ENCODE peak calls at places on chromosomes 7 and 10, in seven cellular contexts. H is trophoblast cell, J is mammary epithelial cell, Z is HCT116, V is H9, Y is fibroblast of lung, B is IMR-90. I is an unnamed sample.

GRCh38 chr10:91171485-91171884 is 49.0 kb upstream of the PCGF5 start:
- DNase-seq in H (no peak), J (no peak), Z (no peak), V (no peak), Y (no peak), B (no peak), I (no peak)

GRCh38 chr7:147990837-147991236 is 599.7 kb upstream of the C7orf33 start:
- DNase-seq in H (no peak), J (no peak), Z (no peak), V (no peak), Y (no peak), B (no peak), I (no peak)

GRCh38 chr10:112899396-112900065 is 50.5 kb upstream of the TCF7L2 start:
- DNase-seq in H (no peak), J (no peak), Z (no peak), V (no peak), Y (no peak), B (no peak), I (no peak)

GRCh38 chr7:47611045-47611511 is 29.2 kb upstream of the TNS3 start:
- DNase-seq in H (no peak), J (no peak), Z (no peak), V (no peak), Y (no peak), B (no peak), I (no peak)

GRCh38 chr7:19401461-19401860 is 256.2 kb upstream of the FERD3L start:
- DNase-seq in H (no peak), J (no peak), Z (no peak), V (no peak), Y (peak; percentile 32), B (peak; percentile 62), I (no peak)

GRCh38 chr7:29806793-29807178 is 478 bp downstream of the WIPF3 start:
- DNase-seq in H (no peak), J (no peak), Z (no peak), V (peak; percentile 42), Y (no peak), B (no peak), I (no peak)

GRCh38 chr10:127275272-127275671 is 78.9 kb upstream of the INSYN2A start:
- DNase-seq in H (no peak), J (no peak), Z (no peak), V (no peak), Y (no peak), B (no peak), I (no peak)

GRCh38 chr10:25405871-25406270 is 231.1 kb downstream of the GPR158 start:
- DNase-seq in H (peak; percentile 48), J (peak; percentile 17), Z (no peak), V (no peak), Y (no peak), B (no peak), I (no peak)

GRCh38 chr10:127699311-127699710 is 37.7 kb upstream of the FOXI2 start:
- DNase-seq in H (no peak), J (no peak), Z (no peak), V (no peak), Y (no peak), B (no peak), I (no peak)

GRCh38 chr7:102390697-102391484 is 5.3 kb upstream of the PRKRIP1 start:
- DNase-seq in H (peak; percentile 88), J (peak; percentile 52), Z (peak; percentile 60), V (peak; percentile 86), Y (peak; percentile 73), B (peak; percentile 66), I (peak; percentile 73)

GRCh38 chr10:104899779-104900178 is 258.7 kb downstream of the SORCS3 start:
- DNase-seq in H (no peak), J (no peak), Z (no peak), V (no peak), Y (no peak), B (no peak), I (no peak)

GRCh38 chr10:89580243-89580642 is 44.8 kb upstream of the SLC16A12 start:
- DNase-seq in H (no peak), J (no peak), Z (no peak), V (no peak), Y (no peak), B (no peak), I (no peak)

GRCh38 chr7:5390918-5391317 is 32.7 kb downstream of the TNRC18 start:
- DNase-seq in H (no peak), J (no peak), Z (no peak), V (no peak), Y (no peak), B (no peak), I (no peak)

GRCh38 chr10:118914626-118915025 is 114.9 kb upstream of the NANOS1 start:
- DNase-seq in H (no peak), J (no peak), Z (no peak), V (no peak), Y (no peak), B (no peak), I (no peak)

GRCh38 chr7:90951986-90952648 is 312.1 kb upstream of the FZD1 start:
- DNase-seq in H (no peak), J (no peak), Z (no peak), V (no peak), Y (no peak), B (no peak), I (no peak)

GRCh38 chr10:43683451-43684197 is 34.9 kb upstream of the ZNF32 start:
- DNase-seq in H (no peak), J (no peak), Z (no peak), V (peak; percentile 71), Y (no peak), B (peak; percentile 12), I (no peak)

GRCh38 chr10:75335983-75336382 is 65.6 kb downstream of the ZNF503 start:
- DNase-seq in H (no peak), J (no peak), Z (no peak), V (no peak), Y (no peak), B (no peak), I (no peak)

GRCh38 chr7:127833641-127834040 is 181.6 kb downstream of the SND1 start:
- DNase-seq in H (no peak), J (no peak), Z (no peak), V (no peak), Y (peak; percentile 65), B (peak; percentile 35), I (peak; percentile 26)

GRCh38 chr7:135685306-135686084 is 23.2 kb downstream of the STMP1 start:
- DNase-seq in H (no peak), J (no peak), Z (no peak), V (no peak), Y (no peak), B (no peak), I (no peak)
- H3K9ac ChIP-seq in H (no peak overlapping the region), J (no peak overlapping the region), Z (no peak overlapping the region), V (no peak overlapping the region), Y (no peak overlapping the region), B (no peak overlapping the region), I (no peak overlapping the region)

DNA sequence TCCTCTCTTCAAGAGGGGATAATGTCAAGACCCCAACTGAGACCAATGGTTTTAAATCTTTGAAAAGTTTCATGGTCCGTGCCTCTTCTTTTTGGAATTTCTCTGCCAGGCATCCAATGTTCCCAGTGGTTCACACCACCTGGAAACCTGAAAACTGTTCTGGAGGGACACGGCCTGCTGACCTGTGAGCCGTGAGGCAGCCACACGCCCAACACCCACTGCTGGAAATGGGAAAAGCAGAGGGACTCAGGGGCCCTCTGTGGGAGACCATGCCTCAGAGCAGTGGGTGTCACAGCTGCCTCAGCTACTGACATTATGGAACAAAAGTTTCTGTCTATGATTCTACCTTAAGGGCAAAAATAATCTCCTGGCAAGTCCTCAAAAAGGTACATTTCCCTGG is 70.4 kb upstream of the VIPR2 start:
- DNase-seq in H (no peak), J (no peak), Z (no peak), V (no peak), Y (no peak), B (no peak), I (no peak)
- H3K9me3 ChIP-seq in H (peaks cover 11% of the 10 kb centered on the region), J (peaks cover 2% of the 10 kb centered on the region), Z (no peaks in the 10 kb centered on the region), V (no peaks in the 10 kb centered on the region), Y (no peaks in the 10 kb centered on the region), B (peaks cover 22% of the 10 kb centered on the region), I (peaks cover 2% of the 10 kb centered on the region)

GRCh38 chr10:102620138-102620591 is 24.1 kb upstream of the TRIM8 start:
- DNase-seq in H (no peak), J (no peak), Z (no peak), V (no peak), Y (no peak), B (no peak), I (no peak)

GRCh38 chr10:102617816-102618215 is 26.5 kb upstream of the TRIM8 start:
- DNase-seq in H (no peak), J (no peak), Z (no peak), V (no peak), Y (no peak), B (no peak), I (no peak)

GRCh38 chr10:102621418-102622325 is 22.6 kb upstream of the TRIM8 start:
- DNase-seq in H (no peak), J (no peak), Z (no peak), V (no peak), Y (peak; percentile 38), B (peak; percentile 45), I (peak; percentile 59)

GRCh38 chr10:102620615-102621417 is 23.5 kb upstream of the TRIM8 start:
- DNase-seq in H (no peak), J (no peak), Z (no peak), V (no peak), Y (peak; percentile 55), B (peak; percentile 55), I (peak; percentile 51)

DNA sequence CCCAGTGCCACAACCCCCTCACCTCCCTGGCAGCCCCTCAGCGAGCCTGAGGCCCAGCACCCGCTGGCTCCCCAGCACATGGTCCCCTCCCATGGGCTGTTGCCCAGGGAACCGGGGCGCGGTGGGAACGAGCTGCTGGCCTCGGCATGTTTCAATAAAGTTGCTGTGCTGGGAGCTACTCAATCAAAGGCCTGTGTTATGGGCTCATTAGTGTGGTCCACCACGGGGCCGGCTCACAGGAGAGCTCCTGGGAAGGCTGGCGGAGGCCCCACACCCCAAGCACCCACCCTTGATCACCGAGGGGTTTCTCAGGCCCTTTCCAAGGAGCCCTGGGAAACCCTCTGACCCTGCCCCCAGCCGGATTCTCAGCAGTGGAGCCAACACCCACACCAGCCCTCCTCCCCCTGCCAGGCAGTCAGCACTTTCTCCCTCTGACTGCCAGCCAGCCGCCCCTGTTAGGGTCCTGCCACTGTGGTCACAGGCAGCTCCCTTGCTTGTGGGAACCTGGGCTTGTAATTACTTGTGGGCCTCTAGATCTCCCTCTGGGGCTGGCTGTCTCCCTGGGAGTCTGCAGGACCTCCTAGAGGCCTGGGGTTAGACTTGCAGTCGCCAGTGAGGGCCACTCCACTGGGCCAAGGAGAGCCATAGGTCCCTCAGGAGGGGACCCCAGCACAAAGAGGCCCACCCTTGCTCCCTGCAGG is 24.8 kb upstream of the TRIM8 start:
- DNase-seq in H (no peak), J (no peak), Z (no peak), V (no peak), Y (no peak), B (no peak), I (no peak)
- H3K9ac ChIP-seq in H (no peak overlapping the region), J (no peak overlapping the region), Z (no peak overlapping the region), V (no peak overlapping the region), Y (no peak overlapping the region), B (no peak overlapping the region), I (no peak overlapping the region)

DNA sequence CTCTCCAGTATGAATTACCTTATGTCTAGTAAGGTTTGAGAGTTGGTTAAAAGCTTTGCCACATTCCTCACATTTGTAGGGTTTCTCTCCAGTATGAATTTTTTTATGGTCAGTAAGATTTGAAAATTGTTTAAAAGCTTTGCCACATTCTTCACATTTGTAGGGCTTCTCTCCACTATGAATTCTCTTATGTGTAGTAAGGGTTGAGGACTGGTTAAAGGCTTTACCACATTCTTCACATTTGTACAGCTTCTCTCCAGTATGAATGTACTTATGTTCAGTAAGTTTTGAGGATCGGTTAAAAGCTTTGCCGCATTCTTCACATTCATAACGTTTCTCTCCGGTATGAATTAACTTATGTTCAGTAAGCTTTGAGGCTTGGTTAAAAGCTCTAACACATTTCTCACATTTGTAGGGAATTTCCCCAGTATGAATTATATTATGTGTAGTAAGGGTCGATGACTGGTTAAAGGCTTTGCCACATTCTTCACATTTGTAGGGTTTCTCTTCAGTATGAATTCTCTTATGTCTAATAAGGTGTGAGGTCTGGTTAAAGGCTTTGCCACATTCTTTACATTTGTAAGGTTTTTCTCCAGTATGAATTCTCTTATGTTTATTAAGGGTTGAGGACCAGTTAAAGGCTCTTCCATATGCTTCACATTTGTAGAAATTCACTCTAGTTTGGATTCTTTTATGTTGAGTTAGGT is 12.2 kb downstream of the ZNF117 start:
- DNase-seq in H (no peak), J (no peak), Z (no peak), V (no peak), Y (no peak), B (no peak), I (no peak)
- H3K9me3 ChIP-seq in H (peaks cover 2% of the 10 kb centered on the region), J (peaks cover 41% of the 10 kb centered on the region), Z (peaks cover 21% of the 10 kb centered on the region), V (peaks cover 52% of the 10 kb centered on the region), Y (no peaks in the 10 kb centered on the region), B (peaks cover 40% of the 10 kb centered on the region), I (peaks cover 8% of the 10 kb centered on the region)

I was measured in endothelial cell of umbilical vein.